ENCODE peak calls at places on chromosomes 5 and 9, in six cellular contexts. One of them, this sample, is unnamed.
A peak's percentile ranks its signal among the peaks of the same experiment; 100 is the strongest.

GRCh38 chr5:129746884-129747283 is 1.0 kb upstream of the MINAR2 start:
- DNase-seq in stimulated activated CD4-positive, alpha-beta T cell treated with anti-CD3 and anti-CD28 coated beads, Interleukin-12 subunit alpha, Interleukin-12 subunit beta, amount 100 ng/mL, for 4 hours: no peak
- DNase-seq in HAP-1: no peak
- DNase-seq in iPS DF 6.9: no peak
- DNase-seq in pulmonary artery endothelial cell: no peak
- DNase-seq in hepatocyte: no peak
- DNase-seq in this sample: no peak

GRCh38 chr9:136593581-136593980 is 47.7 kb upstream of the NOTCH1 start:
- DNase-seq in stimulated activated CD4-positive, alpha-beta T cell treated with anti-CD3 and anti-CD28 coated beads, Interleukin-12 subunit alpha, Interleukin-12 subunit beta, amount 100 ng/mL, for 4 hours: no peak
- DNase-seq in HAP-1: no peak
- DNase-seq in iPS DF 6.9: no peak
- DNase-seq in pulmonary artery endothelial cell: no peak
- DNase-seq in hepatocyte: no peak
- DNase-seq in this sample: no peak

GRCh38 chr5:57499262-57500050 is 16.8 kb upstream of the ACTBL2 start:
- DNase-seq in stimulated activated CD4-positive, alpha-beta T cell treated with anti-CD3 and anti-CD28 coated beads, Interleukin-12 subunit alpha, Interleukin-12 subunit beta, amount 100 ng/mL, for 4 hours: no peak
- DNase-seq in HAP-1: peak; percentile 22
- DNase-seq in iPS DF 6.9: peak; percentile 54
- DNase-seq in pulmonary artery endothelial cell: peak; percentile 74
- DNase-seq in hepatocyte: peak; percentile 74
- DNase-seq in this sample: peak; percentile 56

GRCh38 chr5:88159591-88159990 is 109.1 kb downstream of the TMEM161B start:
- DNase-seq in stimulated activated CD4-positive, alpha-beta T cell treated with anti-CD3 and anti-CD28 coated beads, Interleukin-12 subunit alpha, Interleukin-12 subunit beta, amount 100 ng/mL, for 4 hours: no peak
- DNase-seq in HAP-1: no peak
- DNase-seq in iPS DF 6.9: no peak
- DNase-seq in pulmonary artery endothelial cell: no peak
- DNase-seq in hepatocyte: no peak
- DNase-seq in this sample: no peak

GRCh38 chr9:5563886-5564285 is 53.6 kb downstream of the PDCD1LG2 start:
- DNase-seq in stimulated activated CD4-positive, alpha-beta T cell treated with anti-CD3 and anti-CD28 coated beads, Interleukin-12 subunit alpha, Interleukin-12 subunit beta, amount 100 ng/mL, for 4 hours: no peak
- DNase-seq in HAP-1: no peak
- DNase-seq in iPS DF 6.9: no peak
- DNase-seq in pulmonary artery endothelial cell: no peak
- DNase-seq in hepatocyte: no peak
- DNase-seq in this sample: no peak

GRCh38 chr9:131976157-131976740 is 103.4 kb downstream of the MED27 start:
- DNase-seq in stimulated activated CD4-positive, alpha-beta T cell treated with anti-CD3 and anti-CD28 coated beads, Interleukin-12 subunit alpha, Interleukin-12 subunit beta, amount 100 ng/mL, for 4 hours: no peak
- DNase-seq in HAP-1: no peak
- DNase-seq in iPS DF 6.9: no peak
- DNase-seq in pulmonary artery endothelial cell: no peak
- DNase-seq in hepatocyte: no peak
- DNase-seq in this sample: no peak

GRCh38 chr5:1548702-1549523 is 25.2 kb upstream of the LPCAT1 start:
- DNase-seq in stimulated activated CD4-positive, alpha-beta T cell treated with anti-CD3 and anti-CD28 coated beads, Interleukin-12 subunit alpha, Interleukin-12 subunit beta, amount 100 ng/mL, for 4 hours: no peak
- DNase-seq in HAP-1: no peak
- DNase-seq in iPS DF 6.9: no peak
- DNase-seq in pulmonary artery endothelial cell: no peak
- DNase-seq in hepatocyte: no peak
- DNase-seq in this sample: no peak

GRCh38 chr5:19975795-19976194 is 12.2 kb downstream of the CDH18 start:
- DNase-seq in stimulated activated CD4-positive, alpha-beta T cell treated with anti-CD3 and anti-CD28 coated beads, Interleukin-12 subunit alpha, Interleukin-12 subunit beta, amount 100 ng/mL, for 4 hours: no peak
- DNase-seq in HAP-1: no peak
- DNase-seq in iPS DF 6.9: no peak
- DNase-seq in pulmonary artery endothelial cell: no peak
- DNase-seq in hepatocyte: no peak
- DNase-seq in this sample: no peak

GRCh38 chr9:127741831-127742434 is 6.8 kb upstream of the TOR2A start:
- DNase-seq in stimulated activated CD4-positive, alpha-beta T cell treated with anti-CD3 and anti-CD28 coated beads, Interleukin-12 subunit alpha, Interleukin-12 subunit beta, amount 100 ng/mL, for 4 hours: no peak
- DNase-seq in HAP-1: peak; percentile 57
- DNase-seq in iPS DF 6.9: peak; percentile 91
- DNase-seq in pulmonary artery endothelial cell: no peak
- DNase-seq in hepatocyte: peak; percentile 75
- DNase-seq in this sample: peak; percentile 91

GRCh38 chr9:80020530-80020929 is 448.8 kb downstream of the TLE4 start:
- DNase-seq in stimulated activated CD4-positive, alpha-beta T cell treated with anti-CD3 and anti-CD28 coated beads, Interleukin-12 subunit alpha, Interleukin-12 subunit beta, amount 100 ng/mL, for 4 hours: no peak
- DNase-seq in HAP-1: no peak
- DNase-seq in iPS DF 6.9: no peak
- DNase-seq in pulmonary artery endothelial cell: no peak
- DNase-seq in hepatocyte: no peak
- DNase-seq in this sample: no peak

GRCh38 chr5:141969783-141970741 is 1.2 kb downstream of the RNF14 start:
- DNase-seq in stimulated activated CD4-positive, alpha-beta T cell treated with anti-CD3 and anti-CD28 coated beads, Interleukin-12 subunit alpha, Interleukin-12 subunit beta, amount 100 ng/mL, for 4 hours: no peak
- DNase-seq in HAP-1: peak; percentile 51
- DNase-seq in iPS DF 6.9: no peak
- DNase-seq in pulmonary artery endothelial cell: no peak
- DNase-seq in hepatocyte: peak; percentile 48
- DNase-seq in this sample: no peak

GRCh38 chr5:53206562-53206961 is 97.0 kb upstream of the MOCS2 start:
- DNase-seq in stimulated activated CD4-positive, alpha-beta T cell treated with anti-CD3 and anti-CD28 coated beads, Interleukin-12 subunit alpha, Interleukin-12 subunit beta, amount 100 ng/mL, for 4 hours: no peak
- DNase-seq in HAP-1: no peak
- DNase-seq in iPS DF 6.9: no peak
- DNase-seq in pulmonary artery endothelial cell: no peak
- DNase-seq in hepatocyte: no peak
- DNase-seq in this sample: no peak

GRCh38 chr9:126794441-126794840 is 10.4 kb upstream of the ZBTB43 start:
- DNase-seq in stimulated activated CD4-positive, alpha-beta T cell treated with anti-CD3 and anti-CD28 coated beads, Interleukin-12 subunit alpha, Interleukin-12 subunit beta, amount 100 ng/mL, for 4 hours: no peak
- DNase-seq in HAP-1: no peak
- DNase-seq in iPS DF 6.9: no peak
- DNase-seq in pulmonary artery endothelial cell: no peak
- DNase-seq in hepatocyte: no peak
- DNase-seq in this sample: no peak

GRCh38 chr9:125425176-125425897 is 163.7 kb downstream of the GAPVD1 start:
- DNase-seq in stimulated activated CD4-positive, alpha-beta T cell treated with anti-CD3 and anti-CD28 coated beads, Interleukin-12 subunit alpha, Interleukin-12 subunit beta, amount 100 ng/mL, for 4 hours: no peak
- DNase-seq in HAP-1: no peak
- DNase-seq in iPS DF 6.9: no peak
- DNase-seq in pulmonary artery endothelial cell: no peak
- DNase-seq in hepatocyte: no peak
- DNase-seq in this sample: no peak

GRCh38 chr9:20740929-20741582 is 57.0 kb downstream of the FOCAD start:
- DNase-seq in stimulated activated CD4-positive, alpha-beta T cell treated with anti-CD3 and anti-CD28 coated beads, Interleukin-12 subunit alpha, Interleukin-12 subunit beta, amount 100 ng/mL, for 4 hours: no peak
- DNase-seq in HAP-1: no peak
- DNase-seq in iPS DF 6.9: no peak
- DNase-seq in pulmonary artery endothelial cell: no peak
- DNase-seq in hepatocyte: no peak
- DNase-seq in this sample: no peak

GRCh38 chr9:5110867-5111681 is 74.4 kb downstream of the INSL6 start:
- DNase-seq in stimulated activated CD4-positive, alpha-beta T cell treated with anti-CD3 and anti-CD28 coated beads, Interleukin-12 subunit alpha, Interleukin-12 subunit beta, amount 100 ng/mL, for 4 hours: no peak
- DNase-seq in HAP-1: no peak
- DNase-seq in iPS DF 6.9: no peak
- DNase-seq in pulmonary artery endothelial cell: no peak
- DNase-seq in hepatocyte: no peak
- DNase-seq in this sample: no peak

GRCh38 chr9:131721096-131721495 is 18.8 kb downstream of the RAPGEF1 start:
- DNase-seq in stimulated activated CD4-positive, alpha-beta T cell treated with anti-CD3 and anti-CD28 coated beads, Interleukin-12 subunit alpha, Interleukin-12 subunit beta, amount 100 ng/mL, for 4 hours: no peak
- DNase-seq in HAP-1: no peak
- DNase-seq in iPS DF 6.9: no peak
- DNase-seq in pulmonary artery endothelial cell: no peak
- DNase-seq in hepatocyte: no peak
- DNase-seq in this sample: no peak

GRCh38 chr9:4666042-4666699 is at the start of gene SPATA6L:
- DNase-seq in stimulated activated CD4-positive, alpha-beta T cell treated with anti-CD3 and anti-CD28 coated beads, Interleukin-12 subunit alpha, Interleukin-12 subunit beta, amount 100 ng/mL, for 4 hours: peak; percentile 33
- DNase-seq in HAP-1: peak; percentile 43
- DNase-seq in iPS DF 6.9: no peak
- DNase-seq in pulmonary artery endothelial cell: no peak
- DNase-seq in hepatocyte: peak; percentile 83
- DNase-seq in this sample: no peak

GRCh38 chr5:141822134-141822533 is 56.1 kb downstream of the PCDH1 start:
- DNase-seq in stimulated activated CD4-positive, alpha-beta T cell treated with anti-CD3 and anti-CD28 coated beads, Interleukin-12 subunit alpha, Interleukin-12 subunit beta, amount 100 ng/mL, for 4 hours: no peak
- DNase-seq in HAP-1: no peak
- DNase-seq in iPS DF 6.9: no peak
- DNase-seq in pulmonary artery endothelial cell: no peak
- DNase-seq in hepatocyte: peak; percentile 66
- DNase-seq in this sample: no peak

GRCh38 chr9:38142201-38142600 is 73.2 kb upstream of the SHB start:
- DNase-seq in stimulated activated CD4-positive, alpha-beta T cell treated with anti-CD3 and anti-CD28 coated beads, Interleukin-12 subunit alpha, Interleukin-12 subunit beta, amount 100 ng/mL, for 4 hours: no peak
- DNase-seq in HAP-1: no peak
- DNase-seq in iPS DF 6.9: no peak
- DNase-seq in pulmonary artery endothelial cell: no peak
- DNase-seq in hepatocyte: peak; percentile 34
- DNase-seq in this sample: no peak

GRCh38 chr9:4277531-4277991 is 22.3 kb downstream of the GLIS3 start:
- DNase-seq in stimulated activated CD4-positive, alpha-beta T cell treated with anti-CD3 and anti-CD28 coated beads, Interleukin-12 subunit alpha, Interleukin-12 subunit beta, amount 100 ng/mL, for 4 hours: no peak
- DNase-seq in HAP-1: peak; percentile 23
- DNase-seq in iPS DF 6.9: no peak
- DNase-seq in pulmonary artery endothelial cell: no peak
- DNase-seq in hepatocyte: no peak
- DNase-seq in this sample: no peak

GRCh38 chr9:36996677-36997076 is 37.4 kb downstream of the PAX5 start:
- DNase-seq in stimulated activated CD4-positive, alpha-beta T cell treated with anti-CD3 and anti-CD28 coated beads, Interleukin-12 subunit alpha, Interleukin-12 subunit beta, amount 100 ng/mL, for 4 hours: no peak
- DNase-seq in HAP-1: no peak
- DNase-seq in iPS DF 6.9: no peak
- DNase-seq in pulmonary artery endothelial cell: no peak
- DNase-seq in hepatocyte: no peak
- DNase-seq in this sample: no peak

GRCh38 chr9:20640331-20641187 is 18.3 kb upstream of the MLLT3 start:
- DNase-seq in stimulated activated CD4-positive, alpha-beta T cell treated with anti-CD3 and anti-CD28 coated beads, Interleukin-12 subunit alpha, Interleukin-12 subunit beta, amount 100 ng/mL, for 4 hours: peak; percentile 72
- DNase-seq in HAP-1: peak; percentile 63
- DNase-seq in iPS DF 6.9: no peak
- DNase-seq in pulmonary artery endothelial cell: no peak
- DNase-seq in hepatocyte: peak; percentile 36
- DNase-seq in this sample: no peak

GRCh38 chr9:68963416-68963815 is 50.5 kb downstream of the PRKACG start:
- DNase-seq in stimulated activated CD4-positive, alpha-beta T cell treated with anti-CD3 and anti-CD28 coated beads, Interleukin-12 subunit alpha, Interleukin-12 subunit beta, amount 100 ng/mL, for 4 hours: no peak
- DNase-seq in HAP-1: no peak
- DNase-seq in iPS DF 6.9: no peak
- DNase-seq in pulmonary artery endothelial cell: no peak
- DNase-seq in hepatocyte: no peak
- DNase-seq in this sample: no peak

GRCh38 chr9:89482056-89482784 is 15.7 kb downstream of the SEMA4D start:
- DNase-seq in stimulated activated CD4-positive, alpha-beta T cell treated with anti-CD3 and anti-CD28 coated beads, Interleukin-12 subunit alpha, Interleukin-12 subunit beta, amount 100 ng/mL, for 4 hours: no peak
- DNase-seq in HAP-1: no peak
- DNase-seq in iPS DF 6.9: no peak
- DNase-seq in pulmonary artery endothelial cell: no peak
- DNase-seq in hepatocyte: no peak
- DNase-seq in this sample: no peak

GRCh38 chr5:757931-758697 is 26.4 kb downstream of the ZDHHC11B start:
- DNase-seq in stimulated activated CD4-positive, alpha-beta T cell treated with anti-CD3 and anti-CD28 coated beads, Interleukin-12 subunit alpha, Interleukin-12 subunit beta, amount 100 ng/mL, for 4 hours: no peak
- DNase-seq in HAP-1: peak; percentile 43
- DNase-seq in iPS DF 6.9: no peak
- DNase-seq in pulmonary artery endothelial cell: no peak
- DNase-seq in hepatocyte: peak; percentile 68
- DNase-seq in this sample: peak; percentile 86

GRCh38 chr5:74266836-74267235 is 373.7 kb downstream of the ENC1 start:
- DNase-seq in stimulated activated CD4-positive, alpha-beta T cell treated with anti-CD3 and anti-CD28 coated beads, Interleukin-12 subunit alpha, Interleukin-12 subunit beta, amount 100 ng/mL, for 4 hours: no peak
- DNase-seq in HAP-1: no peak
- DNase-seq in iPS DF 6.9: no peak
- DNase-seq in pulmonary artery endothelial cell: no peak
- DNase-seq in hepatocyte: no peak
- DNase-seq in this sample: no peak

GRCh38 chr9:130962418-130963316 is 23.6 kb upstream of the FIBCD1 start:
- DNase-seq in stimulated activated CD4-positive, alpha-beta T cell treated with anti-CD3 and anti-CD28 coated beads, Interleukin-12 subunit alpha, Interleukin-12 subunit beta, amount 100 ng/mL, for 4 hours: no peak
- DNase-seq in HAP-1: no peak
- DNase-seq in iPS DF 6.9: no peak
- DNase-seq in pulmonary artery endothelial cell: peak; percentile 79
- DNase-seq in hepatocyte: peak; percentile 52
- DNase-seq in this sample: no peak

GRCh38 chr5:176153741-176154140 is 84.5 kb upstream of the SIMC1 start:
- DNase-seq in stimulated activated CD4-positive, alpha-beta T cell treated with anti-CD3 and anti-CD28 coated beads, Interleukin-12 subunit alpha, Interleukin-12 subunit beta, amount 100 ng/mL, for 4 hours: no peak
- DNase-seq in HAP-1: no peak
- DNase-seq in iPS DF 6.9: no peak
- DNase-seq in pulmonary artery endothelial cell: no peak
- DNase-seq in hepatocyte: no peak
- DNase-seq in this sample: no peak

This sample was measured in neuronal stem cell.